ENCODE peak calls at places on chromosomes 13 and 19, in four cellular contexts. Q is MM.1S; T is CD4-positive, alpha-beta T cell; C is fibroblast of lung. M is an unnamed sample.

GRCh38 chr13:73335226-73335625 is 276.4 kb downstream of the KLF5 start:
- DNase-seq in Q (no peak), T (no peak), C (peak; percentile 67), M (no peak)

GRCh38 chr13:74132768-74133656 is 1.2 kb downstream of the KLF12 start:
- DNase-seq in C (peak; percentile 71), Q (no peak), T (peak; percentile 47), M (peak; percentile 38)

GRCh38 chr13:94928127-94928526 is 215.8 kb upstream of the SOX21 start:
- DNase-seq in C (no peak), T (no peak), Q (no peak), M (no peak)

GRCh38 chr13:32850311-32851052 is 165.7 kb upstream of the KL start:
- DNase-seq in C (no peak), T (no peak), Q (no peak), M (no peak)

GRCh38 chr13:99265823-99266426 is 7.7 kb upstream of the GPR18 start:
- DNase-seq in T (no peak), Q (peak; percentile 59), C (peak; percentile 72), M (no peak)

GRCh38 chr19:39199025-39199424 is 2.3 kb downstream of the NCCRP1 start:
- DNase-seq in Q (no peak), T (no peak), C (peak; percentile 78), M (no peak)

GRCh38 chr13:60654405-60654804 is 257.4 kb downstream of the TDRD3 start:
- DNase-seq in T (no peak), Q (no peak), C (peak; percentile 3), M (peak; percentile 47)

GRCh38 chr19:39301562-39301961 is 5.4 kb downstream of the IFNL1 start:
- DNase-seq in C (no peak), Q (no peak), T (no peak), M (no peak)

GRCh38 chr19:1167687-1168561 is 6.1 kb downstream of the SBNO2 start:
- DNase-seq in C (no peak), Q (no peak), T (no peak), M (no peak)

GRCh38 chr13:101514695-101515275 is 62.3 kb downstream of the ITGBL1 start:
- DNase-seq in Q (peak; percentile 46), T (no peak), C (peak; percentile 86), M (peak; percentile 17)

GRCh38 chr19:17681505-17682125 is 6.5 kb downstream of the UNC13A start:
- DNase-seq in Q (peak; percentile 41), C (peak; percentile 39), T (no peak), M (peak; percentile 65)

GRCh38 chr13:61276401-61276800 is 139.2 kb downstream of the PCDH20 start:
- DNase-seq in C (no peak), T (no peak), Q (no peak), M (no peak)

GRCh38 chr13:31699650-31700049 is 39.7 kb upstream of the RXFP2 start:
- DNase-seq in C (no peak), T (no peak), Q (no peak), M (peak; percentile 11)
- TF ChIP-seq CTCF in C (no peak), T (no peak), Q (no peak), M (no peak)

DNA sequence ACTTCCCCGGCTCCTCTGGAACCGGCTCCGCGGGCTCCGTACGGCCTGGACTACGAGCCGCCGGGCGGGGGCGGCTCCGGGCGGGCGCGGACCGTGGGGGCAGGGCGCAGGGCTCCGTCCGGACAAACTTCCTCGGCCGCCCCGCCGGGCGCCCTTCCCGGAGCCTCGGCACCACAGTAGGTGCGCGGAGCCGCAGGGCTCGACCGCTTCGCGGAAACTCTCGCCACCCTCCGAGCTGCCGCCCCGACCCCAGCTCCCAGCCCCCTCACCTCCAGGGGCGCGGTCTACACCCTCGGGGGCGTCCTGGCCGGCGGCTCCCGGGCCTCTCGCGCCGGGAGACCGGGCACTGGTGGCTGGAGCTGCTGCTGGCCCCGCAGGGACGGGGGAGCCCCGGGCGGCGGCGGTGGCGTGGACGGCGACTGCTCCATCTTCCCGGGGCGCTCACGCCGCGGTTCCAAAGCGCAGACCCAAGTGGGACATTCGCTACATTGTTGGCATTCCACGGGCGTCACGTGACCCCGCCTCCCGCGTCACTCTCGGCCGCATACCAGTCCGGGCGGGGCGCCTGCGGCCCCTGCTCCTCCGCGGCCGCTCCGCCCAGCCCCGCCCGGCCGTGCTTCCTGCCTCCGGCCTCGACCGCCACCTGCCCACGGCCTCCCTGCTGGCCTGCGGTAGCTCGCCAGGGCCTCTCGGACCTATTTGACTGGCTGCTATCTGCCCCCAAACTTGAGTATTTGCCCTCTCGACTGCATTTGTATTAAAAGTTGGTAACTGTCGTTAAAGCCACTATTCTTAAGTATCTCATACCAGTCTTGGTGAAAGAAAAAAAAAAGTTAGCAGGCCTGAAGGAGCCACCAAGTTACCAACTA is at the start of gene LATS2:
- DNase-seq in T (peak; percentile 24), C (peak; percentile 92), Q (peak; percentile 80), M (peak; percentile 97)
- TF ChIP-seq CTCF in T (no peak), C (peak; percentile 18), Q (no peak), M (no peak)

GRCh38 chr13:48773531-48774275 is 120.0 kb downstream of the CYSLTR2 start:
- DNase-seq in Q (no peak), T (no peak), C (peak; percentile 47), M (no peak)

GRCh38 chr13:48776396-48776795 is 122.7 kb downstream of the CYSLTR2 start:
- DNase-seq in T (no peak), Q (no peak), C (peak; percentile 67), M (no peak)

GRCh38 chr13:48775285-48775684 is 121.6 kb downstream of the CYSLTR2 start:
- DNase-seq in Q (no peak), C (no peak), T (no peak), M (no peak)

GRCh38 chr13:48778551-48779088 is 124.9 kb downstream of the CYSLTR2 start:
- DNase-seq in T (no peak), C (no peak), Q (no peak), M (no peak)

GRCh38 chr13:48775804-48776203 is 122.1 kb downstream of the CYSLTR2 start:
- DNase-seq in Q (no peak), T (no peak), C (peak; percentile 91), M (no peak)
- TF ChIP-seq CTCF in Q (no peak), T (no peak), C (no peak), M (no peak)

GRCh38 chr19:44764975-44765948 is 12.4 kb upstream of the CBLC start:
- DNase-seq in Q (no peak), T (no peak), C (no peak), M (no peak)
- TF ChIP-seq CTCF in Q (no peak), T (no peak), C (no peak), M (no peak)

GRCh38 chr13:77548095-77548494 is 12.6 kb downstream of the SCEL start:
- DNase-seq in Q (no peak), T (no peak), C (no peak), M (no peak)
- TF ChIP-seq CTCF in Q (no peak), T (no peak), C (no peak), M (no peak)

DNA sequence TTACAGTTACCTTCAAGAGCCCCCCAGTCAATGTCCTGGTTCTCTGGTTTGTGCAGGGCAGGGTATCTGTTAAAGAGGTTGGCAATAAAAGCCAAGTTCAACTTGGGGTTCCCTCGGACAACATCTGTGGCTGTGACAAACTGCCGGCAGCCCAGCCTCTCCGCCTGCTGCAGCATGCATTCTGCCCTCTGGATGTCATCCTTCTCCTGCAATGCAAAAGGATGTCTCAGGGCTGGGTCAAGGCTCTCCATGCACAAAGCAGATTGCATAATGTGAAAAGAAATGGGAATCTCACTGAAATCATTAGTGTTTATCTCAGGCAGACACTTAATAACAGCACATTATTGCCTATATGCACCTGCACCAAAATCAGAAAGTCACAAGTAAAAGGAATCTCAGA is 35.1 kb downstream of the LCP1 start:
- DNase-seq in C (peak; percentile 39), T (no peak), Q (no peak), M (peak; percentile 28)
- TF ChIP-seq CTCF in C (peak; percentile 48), T (peak; percentile 22), Q (no peak), M (no peak)

GRCh38 chr13:110449225-110450015 is 112.1 kb downstream of the RAB20 start:
- DNase-seq in T (no peak), Q (no peak), C (no peak), M (no peak)

GRCh38 chr13:110448230-110448629 is 113.3 kb downstream of the RAB20 start:
- DNase-seq in T (no peak), C (peak; percentile 32), Q (no peak), M (no peak)

GRCh38 chr13:110448677-110449076 is 112.8 kb downstream of the RAB20 start:
- DNase-seq in Q (no peak), C (no peak), T (no peak), M (no peak)

GRCh38 chr13:110450016-110450900 is 111.3 kb downstream of the RAB20 start:
- DNase-seq in Q (no peak), C (no peak), T (no peak), M (no peak)

GRCh38 chr13:110450941-110451340 is 110.6 kb downstream of the RAB20 start:
- DNase-seq in Q (no peak), C (no peak), T (no peak), M (no peak)
- TF ChIP-seq CTCF in Q (no peak), C (no peak), T (no peak), M (no peak)

GRCh38 chr13:27665333-27665732 is 43.6 kb downstream of the POLR1D start:
- DNase-seq in C (peak; percentile 9), Q (no peak), T (no peak), M (no peak)
- TF ChIP-seq CTCF in C (peak; percentile 25), Q (no peak), T (no peak), M (no peak)

DNA sequence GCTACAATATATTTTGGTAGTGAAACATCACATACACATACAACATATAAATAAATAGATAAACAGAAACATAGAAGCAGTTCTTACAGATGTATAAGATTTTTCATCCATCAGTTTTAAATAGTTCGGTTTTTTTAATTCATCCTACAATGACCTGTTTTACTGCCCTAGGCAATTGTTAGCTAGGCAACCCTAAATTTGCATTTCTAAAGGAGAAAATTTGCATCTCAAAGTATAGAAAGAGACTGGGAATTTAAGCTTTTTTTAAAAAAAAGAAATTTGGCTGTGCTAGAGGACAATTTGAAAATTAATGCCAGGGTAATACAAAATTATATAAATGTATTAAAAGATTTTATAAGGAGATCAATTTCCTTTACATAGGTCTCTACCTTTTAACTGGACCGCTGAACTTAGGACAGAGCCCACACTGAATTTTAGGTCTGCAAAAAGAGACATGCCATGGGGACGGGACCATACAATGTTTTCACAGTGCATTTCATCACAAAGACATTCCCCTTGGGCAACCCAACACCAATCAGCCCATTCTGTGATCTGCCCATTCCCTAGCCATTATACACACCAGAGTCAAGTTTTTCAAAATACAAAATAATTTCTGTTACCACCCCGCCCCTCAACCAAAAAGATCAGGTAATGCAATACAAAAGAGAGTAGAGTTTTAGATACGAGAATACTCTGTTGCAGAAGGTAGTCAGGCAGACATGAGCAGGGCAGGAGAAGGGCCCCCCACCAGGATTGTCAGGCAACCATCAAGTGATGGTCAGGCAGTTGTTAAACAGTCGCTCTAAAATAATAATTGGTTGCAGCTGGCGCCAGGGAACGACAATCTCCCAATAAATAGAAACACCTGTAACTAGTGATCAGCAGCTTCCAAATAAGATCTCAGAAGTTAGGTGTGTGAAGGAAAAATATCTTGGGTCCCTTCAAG is 299.8 kb upstream of the SGCG start:
- DNase-seq in T (no peak), Q (no peak), C (no peak), M (no peak)
- TF ChIP-seq CTCF in T (no peak), Q (no peak), C (no peak), M (no peak)

GRCh38 chr13:46914341-46914740 is 17.5 kb upstream of the HTR2A start:
- DNase-seq in C (no peak), Q (no peak), T (no peak), M (no peak)
- TF ChIP-seq CTCF in C (no peak), Q (no peak), T (no peak), M (no peak)

M was measured in endothelial cell.